ENCODE peak calls at places on chromosome 7, in eight cellular contexts. B is Peyer's patch, O is HCT116, A is NB4, I is body of pancreas, X is H54, S is prostate gland, E is stomach. C is an unnamed sample.
A peak's percentile ranks its signal among the peaks of the same experiment; 100 is the strongest.

GRCh38 chr7:128408709-128409434 is 910 bp downstream of the IMPDH1 start:
- DNase-seq in S (no peak), B (no peak), E (no peak), X (peak; percentile 34), A (peak; percentile 84), O (no peak), I (no peak), C (no peak)

GRCh38 chr7:155576416-155576815 is 30.1 kb upstream of the CNPY1 start:
- DNase-seq in E (no peak), B (no peak), O (no peak), A (no peak), X (no peak), S (no peak), I (no peak), C (no peak)

GRCh38 chr7:105250239-105250638 is 138.5 kb downstream of the SRPK2 start:
- DNase-seq in X (no peak), E (no peak), B (no peak), I (no peak), A (no peak), S (no peak), O (no peak), C (peak; percentile 10)

GRCh38 chr7:103573479-103574058 is 127.6 kb upstream of the SLC26A5 start:
- DNase-seq in X (no peak), B (no peak), I (no peak), O (peak; percentile 18), A (peak; percentile 52), S (no peak), E (no peak), C (peak; percentile 31)

GRCh38 chr7:116706668-116707126 is 34.7 kb downstream of the MET start:
- DNase-seq in E (no peak), I (no peak), X (no peak), A (no peak), S (no peak), B (no peak), O (peak; percentile 81), C (no peak)

GRCh38 chr7:80259-81236 is 111.8 kb upstream of the FAM20C start:
- DNase-seq in E (peak; percentile 24), A (no peak), X (no peak), I (no peak), O (no peak), S (no peak), B (no peak), C (no peak)

GRCh38 chr7:91634485-91635177 is 245.9 kb downstream of the MTERF1 start:
- DNase-seq in E (no peak), S (peak; percentile 64), O (no peak), B (no peak), X (no peak), A (no peak), I (no peak), C (no peak)

GRCh38 chr7:27576360-27576944 is 86.2 kb downstream of the HIBADH start:
- DNase-seq in B (no peak), X (peak; percentile 17), S (peak; percentile 47), A (peak; percentile 71), O (peak; percentile 29), I (no peak), E (no peak), C (peak; percentile 33)

GRCh38 chr7:130524628-130525027 is 32.7 kb downstream of the MEST start:
- DNase-seq in X (no peak), A (no peak), I (no peak), B (no peak), S (no peak), E (no peak), O (no peak), C (no peak)

GRCh38 chr7:31957090-31957720 is 113.0 kb downstream of the PDE1C start:
- DNase-seq in O (no peak), X (peak; percentile 34), I (no peak), A (peak; percentile 37), S (no peak), E (no peak), B (no peak), C (no peak)

GRCh38 chr7:130975731-130976130 is 241.7 kb upstream of the KLF14 start:
- DNase-seq in O (no peak), B (no peak), I (no peak), A (no peak), S (no peak), X (no peak), E (no peak), C (no peak)

GRCh38 chr7:158573310-158573709 is 14.3 kb downstream of the PTPRN2 start:
- DNase-seq in I (no peak), X (no peak), O (no peak), A (peak; percentile 95), E (no peak), S (no peak), B (no peak), C (no peak)

GRCh38 chr7:29684787-29685650 is 121.3 kb upstream of the WIPF3 start:
- DNase-seq in E (peak; percentile 84), A (peak; percentile 85), I (peak; percentile 83), S (peak; percentile 59), X (peak; percentile 53), B (peak; percentile 56), O (peak; percentile 23), C (peak; percentile 85)

GRCh38 chr7:144255471-144255897 is 9.1 kb downstream of the OR2A7 start:
- DNase-seq in X (no peak), S (no peak), A (peak; percentile 1), I (no peak), O (no peak), E (no peak), B (peak; percentile 13), C (no peak)

GRCh38 chr7:42566981-42567510 is 330.0 kb upstream of the GLI3 start:
- DNase-seq in B (no peak), E (no peak), I (no peak), A (no peak), O (no peak), X (no peak), S (no peak), C (no peak)

GRCh38 chr7:2079332-2080068 is 153.2 kb downstream of the MAD1L1 start:
- DNase-seq in X (no peak), I (no peak), O (no peak), A (peak; percentile 98), E (no peak), S (no peak), B (no peak), C (no peak)

GRCh38 chr7:1289681-1290261 is 57.1 kb downstream of the UNCX start:
- DNase-seq in E (no peak), B (no peak), A (no peak), X (no peak), I (no peak), S (no peak), O (no peak), C (no peak)

GRCh38 chr7:130560972-130561371 is 69.1 kb downstream of the MEST start:
- DNase-seq in O (peak; percentile 26), B (no peak), X (peak; percentile 12), A (peak; percentile 79), E (no peak), I (peak; percentile 20), S (no peak), C (peak; percentile 20)

DNA sequence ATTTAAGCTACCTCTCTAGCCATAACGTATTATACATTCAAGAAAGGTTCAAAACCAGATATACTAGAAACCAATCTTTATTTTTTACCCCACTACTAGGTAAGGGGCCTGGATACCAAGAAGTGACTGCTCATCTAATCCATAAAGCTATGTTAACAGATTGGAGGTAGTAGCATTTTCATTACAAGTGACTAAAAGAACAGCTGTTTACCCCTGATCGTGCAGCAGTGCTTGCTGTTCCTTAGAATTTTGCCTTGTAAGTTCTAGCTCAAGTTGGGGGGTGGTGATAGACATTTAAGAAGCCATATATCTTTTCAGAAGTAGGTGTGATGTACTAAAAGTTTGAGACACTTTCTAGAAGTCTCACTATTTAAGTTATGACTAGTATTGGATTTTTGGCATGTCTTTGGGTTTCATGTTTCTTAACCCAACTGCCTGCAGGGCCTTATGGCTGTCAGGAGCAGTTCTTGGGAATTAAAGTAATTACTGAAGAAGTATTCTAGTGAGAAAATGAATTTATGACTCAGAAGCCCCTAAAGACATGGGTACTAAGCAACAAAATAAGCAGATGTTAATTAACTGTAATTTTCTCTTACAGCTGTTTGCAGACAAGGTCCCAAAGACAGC is 2.3 kb downstream of the PPIA start:
- DNase-seq in S (no peak), B (no peak), I (no peak), E (no peak), O (no peak), X (no peak), A (no peak), C (peak; percentile 14)
- TF ChIP-seq POLR2A in S (no peak), B (no peak), I (no peak), E (no peak), O (no peak), X (no peak), A (no peak), C (no peak)

DNA sequence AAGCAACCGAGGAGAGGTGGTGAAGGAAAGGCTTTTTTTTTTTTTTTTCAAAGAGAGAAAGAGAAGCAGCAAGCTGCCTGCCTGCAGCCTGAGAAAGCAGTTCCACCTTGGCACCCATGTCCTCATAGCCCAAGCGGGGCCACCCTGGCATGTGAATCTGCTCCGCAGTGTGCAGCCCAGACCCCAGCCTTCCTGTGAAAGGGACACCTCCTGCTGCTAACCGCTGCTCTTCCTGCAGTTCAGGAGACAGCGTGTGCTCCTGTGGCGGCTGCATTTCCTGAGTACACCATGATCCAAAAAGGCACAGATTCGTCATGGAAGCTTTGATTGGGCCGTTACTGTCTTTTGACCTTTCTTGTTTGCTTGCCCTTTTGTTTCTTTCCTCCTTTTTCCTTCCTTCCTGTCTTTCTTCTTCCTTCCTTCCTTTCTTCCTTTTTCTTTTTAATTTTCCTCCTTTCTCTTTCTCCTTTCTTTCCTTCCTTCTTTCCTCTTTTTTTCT is 38.1 kb downstream of the IKZF1 start:
- DNase-seq in X (no peak), I (no peak), O (no peak), B (peak; percentile 75), E (no peak), A (no peak), S (no peak), C (no peak)
- TF ChIP-seq POLR2A in X (no peak), I (no peak), O (no peak), B (no peak), E (no peak), A (no peak), S (no peak), C (no peak)

DNA sequence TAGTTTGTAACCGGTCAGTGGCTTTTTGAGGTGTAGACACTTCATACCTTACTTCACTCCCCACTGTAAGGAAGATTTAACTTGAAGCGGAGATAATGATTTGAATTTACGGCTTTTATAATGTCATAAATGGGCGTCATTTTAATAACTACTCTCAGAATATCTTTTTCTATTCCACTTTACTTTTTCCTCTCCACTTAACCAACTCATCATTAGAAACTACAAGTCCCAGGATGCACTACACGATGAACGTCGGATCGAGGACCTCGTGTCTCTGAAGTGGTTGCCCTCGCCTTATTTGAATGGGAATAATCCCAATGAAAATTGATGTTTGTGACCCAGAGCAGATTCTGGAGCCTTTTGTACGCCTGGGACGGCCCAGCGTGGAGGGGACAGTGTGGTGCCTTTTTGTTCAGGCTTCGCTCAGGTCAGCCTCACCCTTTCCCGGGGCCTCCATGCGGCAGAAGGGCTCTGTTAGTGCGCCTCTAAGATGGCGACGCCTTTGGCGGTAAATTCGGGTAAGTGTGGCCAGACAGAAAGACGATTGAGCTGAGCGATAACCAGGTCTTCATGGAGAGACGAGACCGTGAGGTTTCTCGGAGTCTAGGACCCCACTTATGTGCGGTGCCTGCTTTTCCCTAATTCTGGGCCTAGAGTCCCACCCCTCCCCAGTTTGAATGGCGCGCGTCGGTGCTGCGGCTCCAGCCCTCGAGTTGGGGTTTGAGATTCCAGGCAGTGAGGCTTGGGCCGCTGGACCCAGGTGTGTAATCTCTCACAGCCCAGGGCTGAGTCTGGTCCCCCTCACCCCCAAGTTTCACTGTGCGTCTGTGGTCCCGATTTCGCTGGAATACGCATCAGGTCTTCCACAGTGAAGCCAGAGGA is at the start of gene NUP205:
- DNase-seq in E (peak; percentile 51), A (peak; percentile 88), X (peak; percentile 63), O (peak; percentile 84), I (peak; percentile 51), S (peak; percentile 44), B (peak; percentile 65), C (peak; percentile 89)
- TF ChIP-seq POLR2A in E (no peak), A (peak; percentile 92), X (peak; percentile 79), O (peak; percentile 66), I (peak; percentile 69), S (peak; percentile 24), B (no peak), C (peak; percentile 93)

GRCh38 chr7:94509264-94509878 is at the start of gene CASD1:
- DNase-seq in A (peak; percentile 75), I (peak; percentile 60), O (no peak), E (peak; percentile 55), S (peak; percentile 61), X (peak; percentile 53), B (peak; percentile 71), C (no peak)
- TF ChIP-seq POLR2A in A (no peak), I (peak; percentile 26), O (no peak), E (no peak), S (no peak), X (peak; percentile 21), B (peak; percentile 4), C (no peak)